ENCODE peak calls at places on chromosomes 1 and 21, in seven cellular contexts. Z is fibroblast of lung, Y is IMR-90, B is K562, Q is mesendoderm, O is neuronal stem cell, V is endothelial cell of umbilical vein. J is an unnamed sample.

GRCh38 chr21:36699026-36699545 is at the start of gene SIM2:
- DNase-seq in V (no peak), Z (peak; percentile 41), B (no peak), Y (peak; percentile 52), Q (peak; percentile 63), O (peak; percentile 54), J (peak; percentile 95)

GRCh38 chr1:17878837-17879236 is 123.7 kb downstream of the ACTL8 start:
- DNase-seq in B (no peak), Q (no peak), V (no peak), O (no peak), Y (peak; percentile 90), Z (peak; percentile 88), J (peak; percentile 96)

GRCh38 chr1:202235856-202236837 is 42.5 kb downstream of the LGR6 start:
- DNase-seq in O (peak; percentile 69), V (peak; percentile 56), Y (peak; percentile 96), Z (peak; percentile 98), Q (peak; percentile 95), B (peak; percentile 91), J (peak; percentile 98)

GRCh38 chr1:25090707-25091422 is 141.4 kb downstream of the SYF2 start:
- DNase-seq in B (no peak), O (no peak), Q (peak; percentile 61), V (no peak), Y (no peak), Z (peak; percentile 62), J (peak; percentile 89)

GRCh38 chr1:72202761-72203160 is 79.6 kb downstream of the NEGR1 start:
- DNase-seq in B (no peak), O (no peak), Q (no peak), V (no peak), Y (peak; percentile 45), Z (peak; percentile 6), J (no peak)

GRCh38 chr1:17564458-17565393 is 25.2 kb downstream of the ARHGEF10L start:
- DNase-seq in Y (no peak), V (no peak), O (no peak), Q (no peak), Z (no peak), B (no peak), J (no peak)

GRCh38 chr21:31281561-31281960 is 62.5 kb downstream of the TIAM1 start:
- DNase-seq in B (no peak), O (no peak), Y (no peak), Q (no peak), Z (no peak), V (no peak), J (no peak)

GRCh38 chr1:230083053-230083452 is 16.0 kb downstream of the GALNT2 start:
- DNase-seq in Z (no peak), O (no peak), Q (no peak), V (no peak), B (no peak), Y (no peak), J (no peak)

GRCh38 chr1:31654171-31654776 is 9.6 kb upstream of the PEF1 start:
- DNase-seq in Q (no peak), B (no peak), Z (no peak), Y (no peak), O (no peak), V (no peak), J (peak; percentile 19)

GRCh38 chr1:214446772-214447556 is 104.4 kb downstream of the PTPN14 start:
- DNase-seq in O (no peak), Y (peak; percentile 93), V (peak; percentile 88), Z (peak; percentile 98), B (no peak), Q (peak; percentile 100), J (peak; percentile 89)

GRCh38 chr1:173195596-173196088 is 11.5 kb downstream of the TNFSF4 start:
- DNase-seq in B (no peak), Y (no peak), V (no peak), Q (no peak), Z (no peak), O (no peak), J (no peak)

GRCh38 chr1:44894591-44894990 is 51.5 kb upstream of the PTCH2 start:
- DNase-seq in V (peak; percentile 37), Z (peak; percentile 93), Y (peak; percentile 97), B (no peak), O (no peak), Q (no peak), J (peak; percentile 37)

GRCh38 chr1:31633117-31633516 is 11.6 kb downstream of the PEF1 start:
- DNase-seq in Q (peak; percentile 63), Y (no peak), B (peak; percentile 64), Z (no peak), O (no peak), V (no peak), J (no peak)

GRCh38 chr21:31713115-31713514 is 18.8 kb downstream of the SCAF4 start:
- DNase-seq in O (no peak), Y (no peak), B (no peak), V (no peak), Z (no peak), Q (no peak), J (no peak)

GRCh38 chr1:108661030-108661609 is at the start of gene HENMT1:
- DNase-seq in B (no peak), Q (peak; percentile 82), Z (peak; percentile 79), V (peak; percentile 85), O (peak; percentile 33), Y (peak; percentile 35), J (peak; percentile 93)

GRCh38 chr1:156493749-156494148 is 6.8 kb downstream of the MEF2D start:
- DNase-seq in Z (no peak), Q (no peak), Y (no peak), O (no peak), B (no peak), V (no peak), J (no peak)

GRCh38 chr1:154403300-154403943 is 1.7 kb upstream of the IL6R start:
- DNase-seq in V (no peak), B (no peak), Q (no peak), Y (no peak), O (no peak), Z (no peak), J (no peak)

GRCh38 chr1:92968138-92969032 is 7.1 kb upstream of the DIPK1A start:
- DNase-seq in Y (no peak), V (peak; percentile 19), B (peak; percentile 29), Z (no peak), Q (peak; percentile 55), O (no peak), J (no peak)

GRCh38 chr1:213987876-213988638 is at the start of gene PROX1:
- DNase-seq in Y (peak; percentile 87), Z (peak; percentile 93), B (peak; percentile 42), Q (peak; percentile 95), V (peak; percentile 97), O (peak; percentile 83), J (peak; percentile 99)

GRCh38 chr1:9663257-9663656 is 11.7 kb downstream of the PIK3CD start:
- DNase-seq in B (no peak), Q (no peak), O (no peak), Z (no peak), V (no peak), Y (no peak), J (no peak)
- H3K4me2 ChIP-seq in B (no peak overlapping the region), Q (no peak overlapping the region), O (no peak overlapping the region), Z (no peak overlapping the region), V (no peak overlapping the region), Y (no peak overlapping the region), J (no peak overlapping the region)

DNA sequence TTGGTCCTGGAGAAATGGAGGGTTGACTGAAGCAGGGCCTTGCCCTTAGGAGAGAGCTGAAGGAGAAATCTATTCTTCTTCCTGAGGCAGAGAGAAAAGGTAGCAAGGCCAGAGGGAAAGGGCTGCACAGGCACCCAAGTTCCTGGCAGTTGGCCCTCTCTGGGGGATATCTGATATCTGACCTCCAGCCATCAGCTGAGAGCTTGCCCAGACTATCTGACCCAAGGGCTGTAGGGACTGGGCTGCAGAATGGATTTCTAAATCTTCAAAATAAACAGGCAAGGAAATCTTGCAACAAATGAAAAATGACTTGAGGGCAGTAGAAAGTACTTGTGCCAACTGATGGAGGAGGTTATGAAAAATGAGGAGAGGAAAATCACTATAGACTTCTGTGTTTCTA is 498 bp upstream of the CLCA2 start:
- DNase-seq in Y (no peak), Q (no peak), O (no peak), Z (no peak), V (no peak), B (no peak), J (no peak)
- H3K4me3 ChIP-seq in Y (no peak overlapping the region), Q (no peak overlapping the region), O (no peak overlapping the region), Z (no peak overlapping the region), V (no peak overlapping the region), B (no peak overlapping the region), J (no peak overlapping the region)

DNA sequence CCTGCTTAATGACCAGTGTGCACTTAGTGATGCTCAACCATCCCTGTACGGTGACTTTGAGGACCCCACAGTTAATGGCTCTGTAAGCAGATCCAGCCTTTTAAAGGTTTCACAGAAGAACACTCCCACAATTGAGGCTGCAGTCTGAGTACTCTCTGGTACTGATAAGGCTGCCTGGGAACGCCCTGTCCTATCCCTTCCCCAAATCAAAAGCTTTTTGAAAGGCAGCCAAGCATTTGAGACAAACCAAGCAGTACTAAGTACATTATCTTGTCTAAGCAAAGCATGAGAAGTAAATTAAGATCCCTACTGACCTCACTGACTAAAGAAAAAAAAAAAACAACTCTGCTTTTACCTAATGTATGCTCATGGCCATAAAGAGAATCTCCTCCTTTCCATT is 60.7 kb downstream of the SH3GLB1 start:
- DNase-seq in Y (no peak), Z (no peak), B (peak; percentile 78), V (no peak), O (no peak), Q (no peak), J (no peak)
- H3K4me2 ChIP-seq in Y (no peak overlapping the region), Z (no peak overlapping the region), B (no peak overlapping the region), V (no peak overlapping the region), O (no peak overlapping the region), Q (no peak overlapping the region), J (no peak overlapping the region)

GRCh38 chr1:975365-975764 is 6.5 kb downstream of the PERM1 start:
- DNase-seq in Z (no peak), V (no peak), Y (no peak), O (no peak), Q (no peak), B (no peak), J (peak; percentile 84)

GRCh38 chr1:974293-974640 is 7.6 kb downstream of the PERM1 start:
- DNase-seq in V (no peak), B (no peak), Z (no peak), O (no peak), Q (no peak), Y (no peak), J (peak; percentile 86)

GRCh38 chr1:974687-975328 is 7.1 kb downstream of the PERM1 start:
- DNase-seq in B (no peak), Z (no peak), Y (no peak), O (no peak), Q (no peak), V (no peak), J (peak; percentile 75)

GRCh38 chr1:978069-978834 is 3.6 kb downstream of the PERM1 start:
- DNase-seq in Y (no peak), Q (no peak), O (no peak), V (no peak), B (peak; percentile 50), Z (no peak), J (peak; percentile 87)

DNA sequence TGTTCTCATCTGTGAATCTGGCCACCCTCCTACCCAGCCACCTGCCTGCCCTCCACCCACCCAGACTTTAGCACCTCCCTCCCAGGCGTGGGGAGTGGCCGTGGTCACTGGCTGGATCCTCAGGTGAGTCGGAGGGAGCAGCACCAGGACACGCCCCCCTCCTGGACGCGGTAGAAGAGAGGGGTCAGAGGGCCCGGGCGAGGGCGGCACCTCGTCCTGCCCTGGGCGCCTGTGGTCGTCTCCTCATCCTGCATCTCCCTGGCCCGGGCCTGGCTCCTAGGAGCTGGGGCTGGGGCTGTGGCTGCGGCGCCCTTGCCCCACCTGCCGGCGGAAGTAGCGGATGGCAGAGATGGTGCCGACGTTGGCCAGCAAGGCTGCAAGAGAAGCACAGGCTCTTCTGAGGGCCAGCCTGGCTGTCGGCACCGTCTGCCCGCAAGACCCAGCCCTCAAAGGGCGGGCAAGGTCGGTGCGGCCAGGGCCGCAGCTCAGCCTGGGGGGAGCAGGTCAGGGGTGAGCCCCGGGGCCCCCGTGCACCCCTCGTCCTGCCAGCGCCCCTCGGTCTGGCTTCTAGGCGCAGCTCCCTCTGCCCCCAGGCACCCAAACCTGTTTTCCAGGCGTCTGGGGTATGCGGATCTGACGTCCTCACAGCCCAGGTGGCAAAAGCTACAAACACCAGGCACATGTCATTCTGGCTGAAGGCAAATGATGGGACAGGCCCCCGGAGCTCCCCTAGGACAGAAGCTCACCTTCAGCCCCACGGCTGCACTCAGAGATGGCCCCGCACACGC is 5.8 kb downstream of the PERM1 start:
- DNase-seq in Z (peak; percentile 38), Q (peak; percentile 89), O (no peak), Y (peak; percentile 36), V (no peak), B (peak; percentile 64), J (peak; percentile 99)
- H3K4me3 ChIP-seq in Z (no peak overlapping the region), Q (no peak overlapping the region), O (no peak overlapping the region), Y (peak overlapping the region; percentile 0), V (no peak overlapping the region), B (peak overlapping the region; percentile 9), J (peak overlapping the region; percentile 61)

J was measured in osteoblast.